ENCODE peak calls at places on chromosomes 11 and 22, in four cellular contexts. One of them, this sample, is unnamed.
A peak's percentile ranks its signal among the peaks of the same experiment; 100 is the strongest.

GRCh38 chr11:31480930-31481329 is 28.5 kb downstream of the IMMP1L start:
- DNase-seq in HepG2: no peak
- DNase-seq in K562: peak; percentile 7
- DNase-seq in WTC11: no peak
- DNase-seq in this sample: no peak

GRCh38 chr11:79413258-79413657 is 27.6 kb downstream of the TENM4 start:
- DNase-seq in HepG2: no peak
- DNase-seq in K562: no peak
- DNase-seq in WTC11: peak; percentile 44
- DNase-seq in this sample: peak; percentile 17

GRCh38 chr22:25388415-25388814 is 169.0 kb downstream of the CRYBB2 start:
- DNase-seq in K562: no peak
- DNase-seq in WTC11: no peak
- DNase-seq in HepG2: no peak
- DNase-seq in this sample: no peak

GRCh38 chr11:134361241-134361640 is 29.5 kb downstream of the GLB1L2 start:
- DNase-seq in WTC11: peak; percentile 7
- DNase-seq in K562: no peak
- DNase-seq in HepG2: no peak
- DNase-seq in this sample: no peak

GRCh38 chr11:119340335-119341221 is at the start of gene C1QTNF5:
- DNase-seq in WTC11: peak; percentile 53
- DNase-seq in HepG2: no peak
- DNase-seq in K562: no peak
- DNase-seq in this sample: no peak

GRCh38 chr11:79501688-79502087 is 60.9 kb upstream of the TENM4 start:
- DNase-seq in WTC11: no peak
- DNase-seq in K562: no peak
- DNase-seq in HepG2: no peak
- DNase-seq in this sample: no peak

GRCh38 chr11:70716986-70717775 is 318.9 kb downstream of the CTTN start:
- DNase-seq in HepG2: no peak
- DNase-seq in K562: no peak
- DNase-seq in WTC11: no peak
- DNase-seq in this sample: no peak

GRCh38 chr11:69926376-69927050 is 107.3 kb upstream of the FGF3 start:
- DNase-seq in WTC11: peak; percentile 9
- DNase-seq in K562: no peak
- DNase-seq in HepG2: no peak
- DNase-seq in this sample: no peak

GRCh38 chr11:11169715-11170351 is 183.2 kb downstream of the CSNK2A3 start:
- DNase-seq in K562: no peak
- DNase-seq in WTC11: no peak
- DNase-seq in HepG2: no peak
- DNase-seq in this sample: no peak

GRCh38 chr22:36457688-36458450 is 23.6 kb downstream of the TXN2 start:
- DNase-seq in WTC11: no peak
- DNase-seq in K562: no peak
- DNase-seq in HepG2: no peak
- DNase-seq in this sample: no peak

GRCh38 chr22:44542561-44543222 is 44.7 kb upstream of the RTL6 start:
- DNase-seq in K562: no peak
- DNase-seq in HepG2: no peak
- DNase-seq in WTC11: no peak
- DNase-seq in this sample: no peak

DNA sequence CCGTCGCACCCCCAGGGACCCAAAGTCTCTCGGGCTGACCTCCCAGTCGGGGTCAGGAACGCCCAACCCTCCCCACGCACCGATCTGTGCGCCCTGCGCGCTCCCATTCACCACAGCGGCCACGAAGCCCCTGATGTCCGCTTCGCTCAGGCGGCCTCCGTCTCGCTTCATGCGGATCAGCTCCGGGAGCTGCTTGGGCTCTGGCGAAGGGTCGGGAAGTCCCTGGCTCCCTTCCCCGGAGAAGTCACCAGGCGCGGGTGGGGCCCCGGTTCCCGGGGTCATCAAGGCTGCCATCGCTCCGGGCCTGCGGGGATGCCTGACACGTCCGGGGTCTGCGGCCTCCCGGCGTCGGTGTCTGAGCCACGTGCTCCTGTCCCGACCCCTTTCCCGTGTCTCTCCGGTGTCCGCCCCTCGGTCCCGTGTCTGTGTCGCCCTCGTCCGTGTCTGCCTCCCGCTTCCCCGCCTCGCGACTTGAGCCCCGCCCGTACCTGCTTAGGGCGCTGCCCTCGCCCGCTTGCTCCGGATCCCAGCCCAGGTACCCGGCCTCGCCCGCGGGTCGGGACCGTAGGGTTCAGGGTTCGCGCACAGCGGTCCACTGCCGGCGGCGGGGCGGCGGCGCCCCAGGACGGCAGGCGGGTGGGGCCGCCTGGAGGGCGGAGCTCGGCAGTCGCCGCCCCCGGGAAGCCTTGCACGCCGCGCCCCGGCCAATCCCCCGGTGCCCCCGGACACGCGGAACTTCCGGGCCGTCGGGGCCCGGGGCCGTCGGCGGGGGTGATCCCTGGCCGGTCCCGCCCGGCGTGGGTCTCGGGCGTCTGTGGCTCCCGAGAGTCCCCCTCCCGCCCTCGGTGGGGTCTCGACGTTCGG is at the start of gene TYMP:
- DNase-seq in WTC11: no peak
- DNase-seq in K562: no peak
- DNase-seq in HepG2: peak; percentile 19
- DNase-seq in this sample: no peak
- TF ChIP-seq ELF4 in WTC11: no peak
- TF ChIP-seq ELF4 in K562: no peak
- TF ChIP-seq ELF4 in HepG2: no peak
- TF ChIP-seq ELF4 in this sample: no peak

GRCh38 chr22:20316844-20317401 is 2.9 kb downstream of the DGCR6L start:
- DNase-seq in WTC11: peak; percentile 7
- DNase-seq in K562: peak; percentile 11
- DNase-seq in HepG2: no peak
- DNase-seq in this sample: no peak
- TF ChIP-seq ELF4 in WTC11: no peak
- TF ChIP-seq ELF4 in K562: no peak
- TF ChIP-seq ELF4 in HepG2: no peak
- TF ChIP-seq ELF4 in this sample: no peak

GRCh38 chr22:39133871-39134270 is 18.6 kb downstream of the CBX7 start:
- DNase-seq in WTC11: no peak
- DNase-seq in HepG2: no peak
- DNase-seq in K562: no peak
- DNase-seq in this sample: no peak
- TF ChIP-seq ELF4 in WTC11: no peak
- TF ChIP-seq ELF4 in HepG2: no peak
- TF ChIP-seq ELF4 in K562: no peak
- TF ChIP-seq ELF4 in this sample: no peak

GRCh38 chr11:85590848-85591483 is 36.2 kb downstream of the DLG2 start:
- DNase-seq in HepG2: peak; percentile 2
- DNase-seq in K562: peak; percentile 6
- DNase-seq in WTC11: no peak
- DNase-seq in this sample: no peak

GRCh38 chr11:85599083-85599482 is 28.1 kb downstream of the DLG2 start:
- DNase-seq in K562: no peak
- DNase-seq in HepG2: no peak
- DNase-seq in WTC11: no peak
- DNase-seq in this sample: no peak

GRCh38 chr11:85596886-85597285 is 30.3 kb downstream of the DLG2 start:
- DNase-seq in WTC11: no peak
- DNase-seq in HepG2: no peak
- DNase-seq in K562: no peak
- DNase-seq in this sample: no peak

DNA sequence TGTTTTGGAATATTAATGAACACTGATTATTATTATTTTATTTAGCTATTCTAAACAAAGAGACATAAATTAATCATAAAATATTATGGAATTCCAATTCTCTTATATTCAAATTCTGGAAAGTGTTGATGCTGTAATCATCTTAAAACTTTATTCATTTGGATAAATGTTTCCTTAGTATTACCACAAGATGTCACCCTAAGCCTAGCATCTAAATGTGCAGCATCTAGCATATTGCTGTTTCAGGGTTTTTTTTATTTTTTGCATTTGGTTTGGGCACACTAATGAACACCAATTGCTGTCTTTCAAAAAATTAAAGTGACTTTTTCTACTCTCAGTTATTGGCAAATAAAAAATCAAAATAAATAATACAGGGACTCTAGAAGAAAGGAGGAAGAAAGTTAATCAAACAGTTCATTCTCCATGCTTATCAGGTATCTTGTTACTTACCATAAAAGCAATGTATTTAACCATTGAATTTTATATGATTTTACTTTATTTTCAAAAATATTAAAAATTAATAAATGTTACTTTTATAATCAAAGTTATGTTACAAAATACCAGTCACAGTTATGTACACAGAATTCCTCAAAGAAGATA is 31.8 kb downstream of the DLG2 start:
- DNase-seq in WTC11: no peak
- DNase-seq in K562: peak; percentile 62
- DNase-seq in HepG2: peak; percentile 38
- DNase-seq in this sample: peak; percentile 31
- TF ChIP-seq ELF4 in WTC11: no peak
- TF ChIP-seq ELF4 in K562: no peak
- TF ChIP-seq ELF4 in HepG2: no peak
- TF ChIP-seq ELF4 in this sample: no peak

GRCh38 chr11:110091995-110092576 is 1.1 kb upstream of the ZC3H12C start:
- DNase-seq in K562: no peak
- DNase-seq in HepG2: peak; percentile 7
- DNase-seq in WTC11: no peak
- DNase-seq in this sample: peak; percentile 17
- TF ChIP-seq ELF4 in K562: no peak
- TF ChIP-seq ELF4 in HepG2: no peak
- TF ChIP-seq ELF4 in WTC11: no peak
- TF ChIP-seq ELF4 in this sample: no peak

GRCh38 chr22:42974223-42974622 is 40.7 kb downstream of the PACSIN2 start:
- DNase-seq in HepG2: no peak
- DNase-seq in WTC11: no peak
- DNase-seq in K562: no peak
- DNase-seq in this sample: no peak
- TF ChIP-seq ELF4 in HepG2: no peak
- TF ChIP-seq ELF4 in WTC11: no peak
- TF ChIP-seq ELF4 in K562: no peak
- TF ChIP-seq ELF4 in this sample: no peak

DNA sequence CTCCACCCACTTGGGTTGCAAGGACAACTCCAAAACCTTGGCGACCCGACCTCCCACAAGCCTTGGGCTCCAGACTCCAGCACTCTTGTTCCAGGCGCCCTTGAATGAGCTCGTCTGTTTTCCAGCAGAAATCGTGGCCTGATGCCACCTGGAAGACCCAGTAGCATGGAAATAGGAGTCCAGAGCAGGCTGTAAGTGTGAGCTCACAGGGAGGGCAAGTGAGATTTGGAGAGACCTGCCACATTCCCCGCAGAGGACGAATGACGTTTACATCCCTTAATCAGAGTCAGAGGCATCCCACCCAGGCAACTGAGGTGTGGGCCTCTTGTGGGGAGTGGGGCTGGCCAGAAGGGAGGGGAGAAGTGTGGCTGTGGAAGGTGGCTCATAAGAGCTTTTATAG is 71.9 kb downstream of the LDLRAD3 start:
- DNase-seq in K562: no peak
- DNase-seq in HepG2: no peak
- DNase-seq in WTC11: no peak
- DNase-seq in this sample: no peak
- TF ChIP-seq ELF4 in K562: no peak
- TF ChIP-seq ELF4 in HepG2: no peak
- TF ChIP-seq ELF4 in WTC11: no peak
- TF ChIP-seq ELF4 in this sample: no peak

DNA sequence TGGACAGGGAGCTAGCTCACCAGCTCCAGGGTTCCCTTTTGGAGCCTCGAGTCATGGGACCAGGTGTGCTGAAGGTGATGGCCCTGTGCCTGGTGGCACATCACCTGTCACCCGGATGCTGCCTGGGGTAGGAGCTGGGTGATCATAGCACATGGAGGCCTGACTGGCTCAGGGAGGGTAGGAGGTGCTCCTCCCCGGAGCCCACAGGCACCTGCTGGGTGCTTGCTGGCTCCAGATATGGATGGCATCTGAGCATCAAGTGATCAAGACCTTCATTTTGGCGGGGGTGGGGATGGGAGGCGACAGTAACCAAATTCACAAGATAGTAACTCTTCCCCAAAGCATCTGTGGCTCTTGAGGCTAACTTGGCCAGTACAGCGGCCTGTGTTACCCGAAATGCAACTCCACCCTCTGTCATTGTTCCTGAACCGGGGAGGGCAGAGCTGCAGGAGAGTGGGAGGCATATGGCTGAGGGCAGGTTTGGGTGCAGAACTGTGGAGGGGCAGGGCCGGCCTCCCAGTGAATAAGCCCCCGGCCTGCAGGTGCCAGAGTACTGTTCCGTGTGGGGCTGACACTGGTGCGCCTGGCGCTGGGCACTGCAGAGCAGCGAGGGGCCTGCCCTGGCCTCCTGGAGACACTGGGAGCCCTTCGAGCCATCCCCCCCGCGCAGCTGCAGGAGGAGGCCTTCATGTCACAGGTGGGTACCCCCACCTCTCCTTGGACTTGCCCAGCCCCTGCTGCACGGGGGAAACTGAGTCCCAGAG is 4.7 kb downstream of the TBC1D10C start:
- DNase-seq in HepG2: no peak
- DNase-seq in K562: no peak
- DNase-seq in WTC11: no peak
- DNase-seq in this sample: no peak
- TF ChIP-seq ELF4 in HepG2: no peak
- TF ChIP-seq ELF4 in K562: no peak
- TF ChIP-seq ELF4 in WTC11: no peak
- TF ChIP-seq ELF4 in this sample: no peak

GRCh38 chr11:35357893-35358292 is 61.5 kb downstream of the SLC1A2 start:
- DNase-seq in K562: no peak
- DNase-seq in HepG2: no peak
- DNase-seq in WTC11: no peak
- DNase-seq in this sample: no peak
- TF ChIP-seq ELF4 in K562: no peak
- TF ChIP-seq ELF4 in HepG2: no peak
- TF ChIP-seq ELF4 in WTC11: no peak
- TF ChIP-seq ELF4 in this sample: no peak

This sample was measured in HEK293T.